ENCODE peak calls at places on chromosomes 4 and X, in seven cellular contexts. One of them, this sample, is unnamed.

GRCh38 chr4:76301068-76301774 is 5.3 kb upstream of the STBD1 start:
- DNase-seq in T47D: peak
- DNase-seq in cardiac muscle cell: peak
- DNase-seq in Peyer's patch: no peak
- DNase-seq in AG20443: peak
- DNase-seq in naive B cell: no peak
- DNase-seq in activated T-cell treated with anti-CD3 and anti-CD28 coated beads for 1 hour: no peak
- DNase-seq in this sample: peak

GRCh38 chrX:117973175-117974075 is 143.2 kb downstream of the KLHL13 start:
- DNase-seq in T47D: no peak
- DNase-seq in cardiac muscle cell: peak
- DNase-seq in Peyer's patch: no peak
- DNase-seq in AG20443: no peak
- DNase-seq in naive B cell: no peak
- DNase-seq in activated T-cell treated with anti-CD3 and anti-CD28 coated beads for 1 hour: no peak
- DNase-seq in this sample: no peak

GRCh38 chr4:164874791-164875190 is 2.2 kb upstream of the APELA start:
- DNase-seq in T47D: no peak
- DNase-seq in cardiac muscle cell: no peak
- DNase-seq in Peyer's patch: no peak
- DNase-seq in AG20443: no peak
- DNase-seq in naive B cell: no peak
- DNase-seq in activated T-cell treated with anti-CD3 and anti-CD28 coated beads for 1 hour: no peak
- DNase-seq in this sample: no peak

GRCh38 chrX:6545712-6546111 is 10.8 kb upstream of the VCX3A start:
- DNase-seq in T47D: no peak
- DNase-seq in cardiac muscle cell: no peak
- DNase-seq in Peyer's patch: no peak
- DNase-seq in AG20443: no peak
- DNase-seq in naive B cell: no peak
- DNase-seq in activated T-cell treated with anti-CD3 and anti-CD28 coated beads for 1 hour: no peak
- DNase-seq in this sample: no peak

GRCh38 chr4:168221298-168221697 is 97.3 kb downstream of the DDX60 start:
- DNase-seq in T47D: no peak
- DNase-seq in cardiac muscle cell: no peak
- DNase-seq in Peyer's patch: no peak
- DNase-seq in AG20443: peak
- DNase-seq in naive B cell: no peak
- DNase-seq in activated T-cell treated with anti-CD3 and anti-CD28 coated beads for 1 hour: no peak
- DNase-seq in this sample: no peak

GRCh38 chr4:8080754-8081065 is 77.9 kb downstream of the ABLIM2 start:
- DNase-seq in T47D: no peak
- DNase-seq in cardiac muscle cell: no peak
- DNase-seq in Peyer's patch: no peak
- DNase-seq in AG20443: no peak
- DNase-seq in naive B cell: no peak
- DNase-seq in activated T-cell treated with anti-CD3 and anti-CD28 coated beads for 1 hour: no peak
- DNase-seq in this sample: no peak

GRCh38 chr4:133565379-133565778 is 416.3 kb downstream of the PCDH10 start:
- DNase-seq in T47D: no peak
- DNase-seq in cardiac muscle cell: no peak
- DNase-seq in Peyer's patch: no peak
- DNase-seq in AG20443: no peak
- DNase-seq in naive B cell: no peak
- DNase-seq in activated T-cell treated with anti-CD3 and anti-CD28 coated beads for 1 hour: no peak
- DNase-seq in this sample: no peak

GRCh38 chr4:183532823-183533222 is 28.0 kb downstream of the ING2 start:
- DNase-seq in T47D: no peak
- DNase-seq in cardiac muscle cell: no peak
- DNase-seq in Peyer's patch: no peak
- DNase-seq in AG20443: peak
- DNase-seq in naive B cell: no peak
- DNase-seq in activated T-cell treated with anti-CD3 and anti-CD28 coated beads for 1 hour: no peak
- DNase-seq in this sample: no peak

GRCh38 chr4:139279723-139280620 is at the start of gene MGARP:
- DNase-seq in T47D: no peak
- DNase-seq in cardiac muscle cell: peak
- DNase-seq in Peyer's patch: no peak
- DNase-seq in AG20443: peak
- DNase-seq in naive B cell: no peak
- DNase-seq in activated T-cell treated with anti-CD3 and anti-CD28 coated beads for 1 hour: peak
- DNase-seq in this sample: no peak

GRCh38 chr4:78532046-78532445 is 19.5 kb upstream of the ANXA3 start:
- DNase-seq in T47D: no peak
- DNase-seq in cardiac muscle cell: no peak
- DNase-seq in Peyer's patch: no peak
- DNase-seq in AG20443: no peak
- DNase-seq in naive B cell: no peak
- DNase-seq in activated T-cell treated with anti-CD3 and anti-CD28 coated beads for 1 hour: no peak
- DNase-seq in this sample: no peak

GRCh38 chrX:499870-500364 is 113.2 kb upstream of the PPP2R3B start:
- DNase-seq in T47D: no peak
- DNase-seq in cardiac muscle cell: no peak
- DNase-seq in Peyer's patch: no peak
- DNase-seq in AG20443: no peak
- DNase-seq in naive B cell: no peak
- DNase-seq in activated T-cell treated with anti-CD3 and anti-CD28 coated beads for 1 hour: no peak
- DNase-seq in this sample: no peak

GRCh38 chr4:2638730-2639129 is 102.3 kb downstream of the FAM193A start:
- DNase-seq in T47D: no peak
- DNase-seq in cardiac muscle cell: no peak
- DNase-seq in Peyer's patch: no peak
- DNase-seq in AG20443: no peak
- DNase-seq in naive B cell: no peak
- DNase-seq in activated T-cell treated with anti-CD3 and anti-CD28 coated beads for 1 hour: no peak
- DNase-seq in this sample: no peak